ENCODE peak calls at places on chromosomes 11 and 22, in five cellular contexts. T is activated CD4-positive, alpha-beta T cell treated with anti-CD3 and anti-CD28 coated beads for 48 hours; E is GF-D8; N is naive B cell; V is activated effector memory CD4-positive, alpha-beta T cell treated with Interleukin-2 at 50 U/mL for 16 hours. Z is an unnamed sample.

GRCh38 chr22:49736538-49736937 is 91.1 kb downstream of the BRD1 start:
- DNase-seq in T (no peak), E (no peak), N (no peak), V (no peak), Z (no peak)

GRCh38 chr11:117424781-117425180 is 97.1 kb downstream of the CEP164 start:
- DNase-seq in T (no peak), E (no peak), N (no peak), V (no peak), Z (no peak)

GRCh38 chr11:119602745-119603373 is 126.1 kb downstream of the NECTIN1 start:
- DNase-seq in T (no peak), E (no peak), N (no peak), V (no peak), Z (no peak)

GRCh38 chr11:2669926-2670469 is 29.8 kb downstream of the KCNQ1OT1 start:
- DNase-seq in T (no peak), E (no peak), N (no peak), V (no peak), Z (no peak)

GRCh38 chr11:64275031-64275800 is 9.2 kb downstream of the BAD start:
- DNase-seq in T (no peak), E (no peak), N (no peak), V (no peak), Z (no peak)

GRCh38 chr22:17471901-17472566 is 91.3 kb upstream of the SLC25A18 start:
- DNase-seq in T (no peak), E (no peak), N (no peak), V (no peak), Z (no peak)

GRCh38 chr11:76602431-76602861 is 68.1 kb downstream of the LRRC32 start:
- DNase-seq in T (no peak), E (no peak), N (no peak), V (no peak), Z (no peak)

GRCh38 chr11:76686261-76687079 is 15.9 kb upstream of the LRRC32 start:
- DNase-seq in T (no peak), E (no peak), N (peak; percentile 62), V (no peak), Z (no peak)

GRCh38 chr11:130890039-130890745 is 26.1 kb downstream of the SNX19 start:
- DNase-seq in T (no peak), E (no peak), N (no peak), V (no peak), Z (no peak)

GRCh38 chr11:74949748-74950127 is 672 bp downstream of the SPCS2 start:
- DNase-seq in T (no peak), E (no peak), N (no peak), V (no peak), Z (no peak)

GRCh38 chr11:92765965-92766371 is 203.5 kb upstream of the MTNR1B start:
- DNase-seq in T (no peak), E (no peak), N (no peak), V (no peak), Z (no peak)

GRCh38 chr11:32113200-32113599 is 22.3 kb downstream of the RCN1 start:
- DNase-seq in T (no peak), E (no peak), N (no peak), V (no peak), Z (no peak)

GRCh38 chr11:122209619-122210377 is 93.8 kb upstream of the BLID start:
- DNase-seq in T (no peak), E (peak; percentile 78), N (no peak), V (no peak), Z (peak; percentile 92)

GRCh38 chr11:59573216-59573615 is 42.4 kb downstream of the OSBP start:
- DNase-seq in T (no peak), E (no peak), N (no peak), V (no peak), Z (no peak)

GRCh38 chr11:15119826-15120225 is 5.1 kb downstream of the INSC start:
- DNase-seq in T (no peak), E (no peak), N (no peak), V (no peak), Z (no peak)

GRCh38 chr11:20308601-20309000 is 54.9 kb upstream of the HTATIP2 start:
- DNase-seq in T (no peak), E (no peak), N (no peak), V (no peak), Z (no peak)

GRCh38 chr11:105429421-105429965 is 180.4 kb upstream of the GRIA4 start:
- DNase-seq in T (no peak), E (no peak), N (no peak), V (no peak), Z (no peak)

GRCh38 chr11:103699216-103699615 is 337.2 kb upstream of the DDI1 start:
- DNase-seq in T (no peak), E (no peak), N (no peak), V (no peak), Z (no peak)

GRCh38 chr11:67045314-67045713 is 11.3 kb upstream of the RHOD start:
- DNase-seq in T (no peak), E (no peak), N (no peak), V (no peak), Z (no peak)

GRCh38 chr22:47010211-47010610 is 247.8 kb downstream of the TBC1D22A start:
- DNase-seq in T (no peak), E (no peak), N (no peak), V (no peak), Z (no peak)

Z was measured in hippocampal formation.